ENCODE peak calls at places on chromosome 9, in ten cellular contexts. N, P, D, Q, G, V, I, R, T and B are unnamed samples. For H3K9me3, the result is how much of the 10 kb centered on the place peaks cover.

GRCh38 chr9:99820330-99821186 is 1.1 kb upstream of the NR4A3 start:
- DNase-seq in N (peak), P (peak), D (no peak), Q (peak), G (no peak), V (peak), I (peak), R (peak), T (peak), B (peak)

GRCh38 chr9:133054966-133055365 is 6.8 kb upstream of the CEL start:
- DNase-seq in N (peak), P (peak), D (no peak), Q (no peak), G (no peak), V (no peak), I (no peak), R (no peak), T (no peak), B (no peak)

GRCh38 chr9:96327694-96328352 is 25.8 kb upstream of the HSD17B3 start:
- DNase-seq in N (no peak), P (peak), D (peak), Q (peak), G (no peak), V (peak), I (no peak), R (peak), T (peak), B (peak)

GRCh38 chr9:118609355-118610044 is 759.7 kb downstream of the BRINP1 start:
- DNase-seq in N (no peak), P (no peak), D (no peak), Q (no peak), G (no peak), V (no peak), I (no peak), R (peak), T (no peak), B (peak)

GRCh38 chr9:503881-504852 is 289.5 kb downstream of the DOCK8 start:
- DNase-seq in N (peak), P (peak), D (peak), Q (peak), G (peak), V (peak), I (peak), R (peak), T (peak), B (peak)

GRCh38 chr9:125889122-125889523 is 141.9 kb downstream of the PBX3 start:
- DNase-seq in N (peak), P (peak), D (peak), Q (no peak), G (peak), V (peak), I (peak), R (peak), T (no peak), B (peak)

GRCh38 chr9:12166511-12166910 is 526.7 kb upstream of the TYRP1 start:
- DNase-seq in N (no peak), P (no peak), D (no peak), Q (no peak), G (no peak), V (no peak), I (no peak), R (no peak), T (no peak), B (no peak)

GRCh38 chr9:134358026-134358967 is 32.0 kb downstream of the RXRA start:
- DNase-seq in N (no peak), P (peak), D (no peak), Q (no peak), G (no peak), V (no peak), I (no peak), R (peak), T (no peak), B (peak)

GRCh38 chr9:15191358-15191757 is 115.7 kb downstream of the TTC39B start:
- DNase-seq in N (no peak), P (no peak), D (no peak), Q (no peak), G (no peak), V (no peak), I (no peak), R (no peak), T (no peak), B (no peak)

GRCh38 chr9:16000826-16001225 is 448.0 kb downstream of the CCDC171 start:
- DNase-seq in N (no peak), P (peak), D (no peak), Q (no peak), G (no peak), V (no peak), I (no peak), R (no peak), T (no peak), B (no peak)

GRCh38 chr9:94210616-94211603 is 48.2 kb upstream of the ZNF169 start:
- DNase-seq in N (no peak), P (no peak), D (no peak), Q (no peak), G (no peak), V (no peak), I (no peak), R (peak), T (no peak), B (peak)

GRCh38 chr9:77879344-77880089 is 152.1 kb downstream of the GNAQ start:
- DNase-seq in N (peak), P (no peak), D (no peak), Q (no peak), G (no peak), V (no peak), I (no peak), R (peak), T (peak), B (peak)

GRCh38 chr9:109242751-109243150 is 75.7 kb upstream of the FRRS1L start:
- DNase-seq in N (no peak), P (no peak), D (peak), Q (no peak), G (no peak), V (no peak), I (no peak), R (no peak), T (no peak), B (no peak)

GRCh38 chr9:108836771-108837170 is 19.0 kb downstream of the ACTL7B start:
- DNase-seq in N (no peak), P (no peak), D (peak), Q (no peak), G (no peak), V (no peak), I (no peak), R (peak), T (no peak), B (peak)

GRCh38 chr9:112443200-112443599 is 43.4 kb upstream of the KIAA1958 start:
- DNase-seq in N (no peak), P (peak), D (peak), Q (peak), G (no peak), V (peak), I (no peak), R (no peak), T (no peak), B (no peak)

GRCh38 chr9:134125413-134126095 is 10.3 kb upstream of the WDR5 start:
- DNase-seq in N (no peak), P (no peak), D (no peak), Q (no peak), G (peak), V (no peak), I (no peak), R (no peak), T (no peak), B (no peak)

GRCh38 chr9:15349892-15350761 is 43.1 kb upstream of the TTC39B start:
- DNase-seq in N (no peak), P (peak), D (no peak), Q (no peak), G (no peak), V (no peak), I (no peak), R (peak), T (peak), B (peak)

GRCh38 chr9:120032639-120033038 is 547.3 kb downstream of the CDK5RAP2 start:
- DNase-seq in N (no peak), P (no peak), D (peak), Q (no peak), G (no peak), V (no peak), I (no peak), R (no peak), T (no peak), B (peak)

GRCh38 chr9:110750272-110750671 is 81.7 kb downstream of the MUSK start:
- DNase-seq in N (peak), P (no peak), D (no peak), Q (no peak), G (no peak), V (no peak), I (no peak), R (no peak), T (peak), B (peak)

GRCh38 chr9:12739014-12739413 is 35.8 kb upstream of the LURAP1L start:
- DNase-seq in N (no peak), P (peak), D (no peak), Q (no peak), G (no peak), V (no peak), I (no peak), R (peak), T (no peak), B (peak)

GRCh38 chr9:95623614-95624013 is 106.8 kb upstream of the PTCH1 start:
- DNase-seq in N (no peak), P (no peak), D (no peak), Q (no peak), G (no peak), V (peak), I (no peak), R (no peak), T (no peak), B (no peak)

GRCh38 chr9:2601785-2602378 is 19.7 kb upstream of the VLDLR start:
- DNase-seq in N (no peak), P (no peak), D (no peak), Q (no peak), G (no peak), V (no peak), I (no peak), R (no peak), T (no peak), B (no peak)

GRCh38 chr9:81737871-81738507 is 48.6 kb upstream of the TLE1 start:
- DNase-seq in N (no peak), P (peak), D (no peak), Q (no peak), G (no peak), V (no peak), I (no peak), R (peak), T (peak), B (peak)

GRCh38 chr9:22084336-22085035 is 75.4 kb upstream of the CDKN2B start:
- DNase-seq in N (no peak), P (peak), D (no peak), Q (no peak), G (no peak), V (peak), I (no peak), R (peak), T (no peak), B (no peak)

GRCh38 chr9:134278974-134279640 is 47.1 kb upstream of the RXRA start:
- DNase-seq in N (no peak), P (no peak), D (no peak), Q (no peak), G (no peak), V (no peak), I (no peak), R (no peak), T (no peak), B (no peak)

GRCh38 chr9:6758418-6759113 is 793 bp downstream of the KDM4C start:
- DNase-seq in N (peak), P (peak), D (peak), Q (peak), G (peak), V (peak), I (peak), R (peak), T (peak), B (peak)

GRCh38 chr9:91060520-91061343 is 259.1 kb downstream of the SYK start:
- DNase-seq in N (peak), P (peak), D (no peak), Q (no peak), G (no peak), V (peak), I (no peak), R (peak), T (peak), B (peak)

GRCh38 chr9:77751341-77752091 is 103.4 kb upstream of the GNA14 start:
- DNase-seq in N (no peak), P (peak), D (peak), Q (peak), G (no peak), V (peak), I (no peak), R (peak), T (no peak), B (peak)

GRCh38 chr9:26551451-26551850 is 341.2 kb downstream of the CAAP1 start:
- DNase-seq in N (no peak), P (no peak), D (no peak), Q (no peak), G (no peak), V (no peak), I (no peak), R (no peak), T (no peak), B (no peak)

GRCh38 chr9:21831841-21832509 is 29.5 kb downstream of the MTAP start:
- DNase-seq in N (no peak), P (peak), D (no peak), Q (peak), G (no peak), V (peak), I (no peak), R (peak), T (no peak), B (peak)

GRCh38 chr9:87381746-87382145 is 115.9 kb upstream of the DAPK1 start:
- DNase-seq in N (no peak), P (no peak), D (no peak), Q (no peak), G (no peak), V (no peak), I (no peak), R (peak), T (no peak), B (peak)

GRCh38 chr9:111916234-111916645 is 19.6 kb downstream of the UGCG start:
- DNase-seq in N (no peak), P (no peak), D (no peak), Q (no peak), G (no peak), V (no peak), I (no peak), R (no peak), T (no peak), B (no peak)

GRCh38 chr9:92654481-92655301 is 15.2 kb downstream of the IPPK start:
- DNase-seq in N (peak), P (no peak), D (no peak), Q (no peak), G (no peak), V (no peak), I (peak), R (peak), T (no peak), B (peak)

GRCh38 chr9:16223074-16223871 is 647.2 kb downstream of the BNC2 start:
- DNase-seq in N (no peak), P (no peak), D (no peak), Q (no peak), G (peak), V (no peak), I (no peak), R (no peak), T (peak), B (peak)

GRCh38 chr9:116389546-116390305 is 236.1 kb downstream of the PAPPA start:
- DNase-seq in N (no peak), P (no peak), D (no peak), Q (no peak), G (no peak), V (no peak), I (no peak), R (peak), T (no peak), B (no peak)

GRCh38 chr9:17004500-17004899 is 130.3 kb upstream of the CNTLN start:
- DNase-seq in N (no peak), P (peak), D (no peak), Q (no peak), G (no peak), V (no peak), I (no peak), R (no peak), T (no peak), B (peak)

GRCh38 chr9:133944746-133945135 is 47.4 kb downstream of the VAV2 start:
- DNase-seq in N (peak), P (peak), D (no peak), Q (no peak), G (no peak), V (peak), I (peak), R (peak), T (no peak), B (peak)

GRCh38 chr9:86642721-86643120 is 288.5 kb upstream of the TUT7 start:
- DNase-seq in N (no peak), P (no peak), D (no peak), Q (no peak), G (no peak), V (no peak), I (no peak), R (no peak), T (no peak), B (no peak)

DNA sequence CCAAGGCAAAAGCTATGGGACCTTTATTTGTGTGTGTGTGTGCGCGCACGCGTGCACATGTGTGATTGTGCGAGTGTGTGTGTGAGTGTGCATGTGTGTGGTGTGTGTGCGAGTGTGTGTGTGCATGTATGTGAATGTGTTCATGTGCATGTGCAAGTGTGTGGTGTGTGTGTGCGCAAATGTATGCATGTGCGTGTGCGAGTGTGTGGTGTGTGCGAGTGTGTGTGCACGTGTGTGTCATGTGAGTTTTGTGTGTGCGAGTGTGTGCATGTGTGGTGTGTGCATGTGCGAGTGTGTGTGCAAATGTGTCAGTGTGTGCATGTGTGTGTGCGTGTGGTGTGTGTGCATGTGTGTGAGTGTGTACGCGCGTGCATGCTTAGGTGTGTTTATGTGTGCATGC is 11.1 kb upstream of the GLT6D1 start:
- DNase-seq in N (no peak), P (no peak), D (no peak), Q (no peak), G (no peak), V (no peak), I (no peak), R (no peak), T (no peak), B (no peak)
- H3K9me3 ChIP-seq in N (under half), P (under half), D (under half), Q (under half), G (under half), V (under half), I (under half), R (under half), T (under half), B (under half)

GRCh38 chr9:35619800-35620158 is 1.6 kb upstream of the CD72 start:
- DNase-seq in N (no peak), P (no peak), D (no peak), Q (peak), G (no peak), V (no peak), I (peak), R (no peak), T (no peak), B (no peak)
- H3K4me3 ChIP-seq in N (no peak), P (no peak), D (no peak), Q (peak), G (no peak), V (no peak), I (no peak), R (no peak), T (no peak), B (no peak)

DNA sequence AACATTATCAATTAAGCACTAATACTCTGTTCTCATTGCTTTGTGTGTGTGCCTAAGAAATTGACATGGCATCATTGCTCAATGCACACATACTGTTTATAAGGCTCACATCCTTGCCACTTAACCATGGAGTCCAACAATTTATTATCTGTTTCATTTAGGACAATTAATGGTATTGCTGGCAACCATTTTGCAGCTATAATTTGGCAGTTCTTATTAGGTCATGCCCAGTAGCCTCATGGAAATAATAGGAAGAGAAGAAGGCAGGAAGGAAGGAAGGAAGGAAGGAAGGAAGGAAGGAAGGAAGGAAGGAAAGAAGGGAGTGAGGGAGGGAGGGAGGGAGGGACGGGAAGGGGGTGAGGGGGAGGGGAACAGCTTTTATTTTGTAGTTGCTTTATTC is 285.5 kb upstream of the SLC24A2 start:
- DNase-seq in N (no peak), P (no peak), D (no peak), Q (no peak), G (no peak), V (no peak), I (no peak), R (no peak), T (no peak), B (no peak)
- H3K9me3 ChIP-seq in N (under half), P (under half), D (under half), Q (under half), G (under half), V (under half), I (under half), R (under half), T (under half), B (under half)

DNA sequence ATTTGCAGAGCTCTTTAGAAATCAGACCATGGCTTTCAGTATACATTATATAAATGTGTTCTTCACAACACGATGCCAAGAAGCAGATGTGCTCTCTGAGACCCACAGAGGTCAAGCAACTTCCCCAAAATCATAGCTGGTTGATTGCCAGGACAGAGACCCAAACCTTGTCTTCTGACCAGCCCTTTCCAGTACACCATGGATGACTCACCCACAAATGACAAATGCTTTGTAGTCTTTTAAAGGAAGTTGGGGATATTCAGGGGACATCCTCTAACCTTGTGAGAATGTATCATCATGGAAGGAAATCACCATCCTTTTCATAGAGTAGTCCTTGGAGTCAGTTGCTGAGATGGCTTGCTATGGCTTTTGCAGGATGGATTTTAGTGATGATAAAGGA is 30.1 kb downstream of the ZNF462 start:
- DNase-seq in N (no peak), P (peak), D (no peak), Q (no peak), G (no peak), V (peak), I (no peak), R (peak), T (no peak), B (peak)
- H3K4me3 ChIP-seq in N (no peak), P (no peak), D (no peak), Q (no peak), G (no peak), V (no peak), I (no peak), R (no peak), T (no peak), B (no peak)

GRCh38 chr9:122579874-122580273 is 3.3 kb downstream of the OR1L8 start:
- DNase-seq in N (no peak), P (no peak), D (no peak), Q (no peak), G (no peak), V (no peak), I (no peak), R (no peak), T (no peak), B (no peak)
- H3K9me3 ChIP-seq in N (under half), P (under half), D (under half), Q (under half), G (under half), V (under half), I (under half), R (under half), T (under half), B (under half)

GRCh38 chr9:130692365-130692764 is 1.2 kb upstream of the EXOSC2 start:
- DNase-seq in N (peak), P (no peak), D (peak), Q (no peak), G (no peak), V (peak), I (peak), R (no peak), T (no peak), B (no peak)

GRCh38 chr9:130693426-130694191 is at the start of gene EXOSC2:
- DNase-seq in N (peak), P (peak), D (peak), Q (peak), G (peak), V (peak), I (peak), R (peak), T (peak), B (peak)

GRCh38 chr9:130689937-130690700 is 3.5 kb upstream of the EXOSC2 start:
- DNase-seq in N (peak), P (peak), D (no peak), Q (peak), G (no peak), V (peak), I (no peak), R (peak), T (peak), B (peak)

GRCh38 chr9:130694205-130694604 is 625 bp downstream of the EXOSC2 start:
- DNase-seq in N (no peak), P (no peak), D (no peak), Q (peak), G (no peak), V (no peak), I (no peak), R (no peak), T (no peak), B (no peak)

DNA sequence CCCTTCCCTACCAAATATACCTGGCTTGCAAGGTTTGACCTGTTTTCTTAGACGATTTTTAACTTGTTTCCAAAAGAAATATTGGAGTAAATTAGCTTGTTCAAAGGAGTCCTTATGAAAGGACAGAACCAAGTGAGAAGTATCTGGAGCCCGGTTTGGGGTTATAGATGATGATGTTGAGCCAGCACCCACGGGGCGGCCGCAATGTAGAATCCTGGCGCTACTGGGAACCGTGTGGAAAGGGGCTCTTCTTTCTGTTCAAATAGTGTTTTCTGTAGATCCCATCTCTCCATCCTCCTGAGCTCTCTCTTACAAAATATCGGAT is 517 bp upstream of the EXOSC2 start:
- DNase-seq in N (no peak), P (no peak), D (no peak), Q (no peak), G (no peak), V (no peak), I (no peak), R (no peak), T (no peak), B (no peak)
- H3K4me3 ChIP-seq in N (peak), P (peak), D (peak), Q (peak), G (peak), V (peak), I (peak), R (peak), T (peak), B (peak)